ENCODE peak calls at places on chromosome 17, in six cellular contexts. N is stimulated activated CD4-positive, alpha-beta T cell treated with anti-CD3 and anti-CD28 coated beads, Interleukin-4, amount 100 ng/mL, for 1 hour; Q is AG04450; F is type B pancreatic cell; L is NCI-H2081; C is uterus. X is an unnamed sample.

GRCh38 chr17:49741009-49741691 is 22.8 kb downstream of the FAM117A start:
- DNase-seq in N (no peak), Q (no peak), F (no peak), L (no peak), C (peak; percentile 54), X (no peak)

GRCh38 chr17:82400830-82401229 is 17.3 kb upstream of the HEXD start:
- DNase-seq in N (peak; percentile 43), Q (no peak), F (no peak), L (no peak), C (no peak), X (no peak)

GRCh38 chr17:58089111-58089510 is 5.9 kb downstream of the DYNLL2 start:
- DNase-seq in N (no peak), Q (no peak), F (peak; percentile 32), L (no peak), C (no peak), X (no peak)

GRCh38 chr17:50114849-50115357 is 15.1 kb downstream of the SAMD14 start:
- DNase-seq in N (no peak), Q (no peak), F (no peak), L (peak; percentile 64), C (no peak), X (no peak)

GRCh38 chr17:29170682-29171081 is 9.5 kb downstream of the MYO18A start:
- DNase-seq in N (no peak), Q (no peak), F (no peak), L (no peak), C (no peak), X (no peak)

GRCh38 chr17:64281962-64282752 is 19.1 kb upstream of the TEX2 start:
- DNase-seq in N (peak; percentile 46), Q (peak; percentile 61), F (no peak), L (peak; percentile 70), C (peak; percentile 55), X (no peak)

GRCh38 chr17:56798916-56799315 is 34.8 kb downstream of the C17orf67 start:
- DNase-seq in N (no peak), Q (no peak), F (no peak), L (no peak), C (no peak), X (no peak)

GRCh38 chr17:13544292-13544691 is 57.4 kb downstream of the HS3ST3A1 start:
- DNase-seq in N (no peak), Q (peak; percentile 93), F (no peak), L (no peak), C (peak; percentile 62), X (no peak)

GRCh38 chr17:7219434-7219811 is 213 bp downstream of the DLG4 start:
- DNase-seq in N (no peak), Q (no peak), F (no peak), L (no peak), C (no peak), X (no peak)

GRCh38 chr17:60586288-60586974 is 13.6 kb upstream of the PPM1D start:
- DNase-seq in N (no peak), Q (no peak), F (no peak), L (no peak), C (no peak), X (no peak)

GRCh38 chr17:73168667-73169066 is 3.9 kb downstream of the SSTR2 start:
- DNase-seq in N (no peak), Q (no peak), F (no peak), L (no peak), C (no peak), X (no peak)

GRCh38 chr17:70313031-70313430 is 143.7 kb downstream of the KCNJ2 start:
- DNase-seq in N (no peak), Q (no peak), F (no peak), L (no peak), C (no peak), X (no peak)

GRCh38 chr17:54666559-54666958 is 234.1 kb upstream of the TOM1L1 start:
- DNase-seq in N (no peak), Q (no peak), F (no peak), L (no peak), C (no peak), X (no peak)

GRCh38 chr17:48541574-48542113 is 3.3 kb downstream of the HOXB2 start:
- DNase-seq in N (peak; percentile 54), Q (no peak), F (no peak), L (no peak), C (peak; percentile 57), X (no peak)

GRCh38 chr17:19978206-19978802 is 676 bp upstream of the AKAP10 start:
- DNase-seq in N (peak; percentile 34), Q (no peak), F (no peak), L (no peak), C (no peak), X (no peak)

GRCh38 chr17:66775881-66776400 is 59.0 kb upstream of the CACNG5 start:
- DNase-seq in N (no peak), Q (no peak), F (no peak), L (no peak), C (no peak), X (no peak)

GRCh38 chr17:38636054-38636453 is 30.3 kb upstream of the SRCIN1 start:
- DNase-seq in N (no peak), Q (no peak), F (no peak), L (no peak), C (no peak), X (no peak)

GRCh38 chr17:2656293-2656692 is 55.3 kb downstream of the CLUH start:
- DNase-seq in N (no peak), Q (no peak), F (no peak), L (no peak), C (no peak), X (no peak)

GRCh38 chr17:43732961-43733360 is 25.6 kb downstream of the SOST start:
- DNase-seq in N (no peak), Q (peak; percentile 55), F (no peak), L (no peak), C (no peak), X (no peak)

GRCh38 chr17:72416054-72416691 is 295.4 kb downstream of the SOX9 start:
- DNase-seq in N (no peak), Q (no peak), F (no peak), L (no peak), C (no peak), X (no peak)

GRCh38 chr17:77867976-77868713 is 90.4 kb upstream of the TNRC6C start:
- DNase-seq in N (no peak), Q (no peak), F (no peak), L (no peak), C (no peak), X (no peak)

GRCh38 chr17:68097161-68097805 is 61.7 kb downstream of the KPNA2 start:
- DNase-seq in N (no peak), Q (no peak), F (no peak), L (no peak), C (no peak), X (no peak)

GRCh38 chr17:65438708-65439294 is 122.6 kb downstream of the AXIN2 start:
- DNase-seq in N (no peak), Q (no peak), F (no peak), L (peak; percentile 27), C (no peak), X (no peak)

GRCh38 chr17:38893612-38894011 is 23.8 kb downstream of the LASP1 start:
- DNase-seq in N (no peak), Q (no peak), F (no peak), L (no peak), C (no peak), X (no peak)

GRCh38 chr17:43406676-43407645 is 8.2 kb downstream of the ARL4D start:
- DNase-seq in N (no peak), Q (peak; percentile 54), F (no peak), L (no peak), C (no peak), X (no peak)

GRCh38 chr17:13283606-13284005 is 265.8 kb upstream of the ELAC2 start:
- DNase-seq in N (no peak), Q (no peak), F (no peak), L (no peak), C (no peak), X (no peak)

GRCh38 chr17:39701784-39702422 is 2.0 kb downstream of the ERBB2 start:
- DNase-seq in N (no peak), Q (no peak), F (no peak), L (no peak), C (no peak), X (no peak)

GRCh38 chr17:16465861-16466338 is 26.1 kb downstream of the LRRC75A start:
- DNase-seq in N (no peak), Q (no peak), F (no peak), L (no peak), C (no peak), X (no peak)